ENCODE peak calls at places on chromosomes 12 and 14, in five cellular contexts. K is neural crest cell; Z is CD4-positive, alpha-beta T cell; I is heart right ventricle; V is mesothelial cell of epicardium. T is an unnamed sample.

GRCh38 chr12:128940974-128941373 is 87.7 kb downstream of the GLT1D1 start:
- DNase-seq in K (no peak), Z (no peak), I (no peak), V (no peak), T (no peak)

GRCh38 chr12:109635717-109636116 is 62.1 kb downstream of the MVK start:
- DNase-seq in K (no peak), Z (no peak), I (no peak), V (no peak), T (no peak)

GRCh38 chr14:63343878-63344277 is 25.1 kb upstream of the GPHB5 start:
- DNase-seq in K (no peak), Z (no peak), I (no peak), V (no peak), T (no peak)

GRCh38 chr12:117580718-117581062 is 219.3 kb upstream of the NOS1 start:
- DNase-seq in K (peak), Z (no peak), I (peak), V (no peak), T (no peak)

GRCh38 chr12:56221757-56222530 is at the start of gene RNF41:
- DNase-seq in K (peak), Z (peak), I (peak), V (peak), T (peak)

GRCh38 chr12:93502802-93503623 is 35.7 kb downstream of the MRPL42 start:
- DNase-seq in K (peak), Z (peak), I (peak), V (no peak), T (no peak)

GRCh38 chr12:52310622-52311281 is 10.4 kb downstream of the KRT83 start:
- DNase-seq in K (no peak), Z (no peak), I (no peak), V (no peak), T (no peak)

GRCh38 chr12:45648070-45648469 is 81.4 kb upstream of the ARID2 start:
- DNase-seq in K (no peak), Z (no peak), I (peak), V (no peak), T (no peak)

GRCh38 chr12:4506870-4507269 is 31.8 kb upstream of the RAD51AP1 start:
- DNase-seq in K (no peak), Z (no peak), I (no peak), V (no peak), T (no peak)

GRCh38 chr12:52253391-52254179 is 20.5 kb downstream of the KRT7 start:
- DNase-seq in K (no peak), Z (no peak), I (no peak), V (no peak), T (no peak)

GRCh38 chr12:3002636-3003035 is 43.4 kb downstream of the TEAD4 start:
- DNase-seq in K (no peak), Z (no peak), I (no peak), V (no peak), T (no peak)

GRCh38 chr12:115223322-115223721 is 539.3 kb upstream of the TBX3 start:
- DNase-seq in K (no peak), Z (no peak), I (peak), V (no peak), T (no peak)

GRCh38 chr12:57090924-57091632 is 2.2 kb downstream of the NAB2 start:
- DNase-seq in K (no peak), Z (no peak), I (no peak), V (no peak), T (no peak)

GRCh38 chr14:21227981-21228380 is 41.3 kb downstream of the HNRNPC start:
- DNase-seq in K (no peak), Z (no peak), I (no peak), V (no peak), T (no peak)

GRCh38 chr14:71006200-71006563 is 98.9 kb downstream of the PCNX1 start:
- DNase-seq in K (no peak), Z (no peak), I (no peak), V (no peak), T (no peak)

GRCh38 chr14:95386536-95386935 is 66.8 kb upstream of the CLMN start:
- DNase-seq in K (no peak), Z (no peak), I (no peak), V (no peak), T (no peak)

GRCh38 chr14:49879683-49880204 is 13.1 kb upstream of the ARF6 start:
- DNase-seq in K (no peak), Z (peak), I (peak), V (no peak), T (no peak)

GRCh38 chr12:510071-510825 is 50.5 kb downstream of the B4GALNT3 start:
- DNase-seq in K (peak), Z (no peak), I (no peak), V (no peak), T (no peak)

GRCh38 chr12:94149781-94150482 is 1.6 kb downstream of the PLXNC1 start:
- DNase-seq in K (no peak), Z (no peak), I (peak), V (no peak), T (no peak)

GRCh38 chr12:77720258-77720657 is 110.4 kb upstream of the NAV3 start:
- DNase-seq in K (no peak), Z (no peak), I (no peak), V (no peak), T (no peak)
- TF ChIP-seq CTCF in K (peak), Z (no peak), I (no peak), V (peak), T (no peak)

DNA sequence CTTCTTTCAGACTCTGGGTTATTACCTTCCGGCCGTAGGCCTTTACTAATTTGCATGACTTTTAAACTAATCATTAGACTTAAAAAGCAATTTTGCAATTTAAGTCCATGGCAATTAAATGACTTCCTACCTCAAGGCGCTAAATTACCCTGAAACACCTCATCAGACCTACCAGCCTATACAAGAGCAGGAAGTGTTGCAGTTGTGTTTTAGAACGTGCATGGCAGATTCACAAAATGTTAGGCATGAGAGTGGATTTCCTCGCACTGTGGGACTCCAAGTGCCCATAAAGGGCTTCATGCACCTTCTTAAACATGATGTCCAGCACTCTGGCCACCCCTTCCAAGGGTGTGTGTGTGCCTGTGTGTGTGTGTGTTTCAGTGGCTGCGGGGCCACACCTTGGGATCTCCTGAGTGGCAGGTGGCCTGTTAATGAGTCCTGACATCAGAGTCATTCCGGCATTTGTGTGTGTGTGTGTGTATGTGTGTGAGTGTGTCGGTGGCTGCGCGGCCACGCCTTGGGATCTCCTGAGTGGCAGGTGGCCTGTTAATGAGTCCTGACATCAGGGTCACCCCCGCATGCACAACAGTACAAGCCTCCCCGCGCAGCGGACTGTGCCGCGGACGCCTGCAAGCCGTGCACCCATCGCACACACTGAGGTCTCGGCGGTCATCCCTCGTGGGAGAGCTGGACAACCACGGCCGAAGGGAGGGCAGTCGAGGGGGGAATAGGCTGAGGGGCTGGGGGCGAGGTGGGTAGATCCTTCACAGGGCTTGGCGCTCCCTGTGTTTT is 900 bp downstream of the C2CD5 start:
- DNase-seq in K (no peak), Z (peak), I (peak), V (no peak), T (no peak)
- TF ChIP-seq CTCF in K (no peak), Z (no peak), I (no peak), V (no peak), T (no peak)

DNA sequence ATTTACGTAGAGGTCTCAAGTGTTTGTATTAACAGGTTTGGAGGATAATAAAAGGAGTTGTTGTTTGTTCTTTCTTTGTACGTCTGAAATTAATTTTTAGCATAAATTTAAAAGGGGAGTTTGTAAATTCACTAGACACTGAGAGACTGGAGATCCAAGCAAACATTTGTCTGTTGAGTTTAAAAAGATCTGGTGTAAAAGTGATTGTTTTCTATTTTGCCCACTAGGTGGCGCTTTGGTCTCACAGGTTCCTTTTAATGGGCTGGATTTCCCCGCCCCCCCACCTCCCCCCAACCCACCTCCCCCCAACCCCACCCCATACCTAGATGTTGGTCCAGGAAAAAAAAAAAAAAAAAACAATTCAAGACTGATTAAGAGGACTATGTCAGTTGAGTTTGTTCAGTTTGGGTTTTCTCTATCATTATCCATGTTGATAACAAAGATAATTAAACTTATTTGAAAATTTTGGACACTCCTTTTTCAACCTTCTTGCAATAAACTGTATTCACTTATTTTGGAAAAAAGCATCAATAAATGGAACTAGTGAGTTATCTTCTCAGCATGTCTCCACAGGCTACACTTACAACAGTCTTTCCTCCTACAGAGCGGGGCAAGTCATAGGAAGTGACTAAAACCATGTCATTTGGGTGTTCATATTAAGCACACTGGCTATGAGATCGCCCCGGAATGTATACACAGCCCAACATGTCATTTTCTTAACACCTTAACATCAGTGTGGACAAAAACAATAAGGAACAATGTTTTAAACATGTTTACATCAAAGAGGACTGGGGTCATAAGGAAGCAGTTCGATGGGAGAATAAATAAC is 841.1 kb downstream of the NRXN3 start:
- DNase-seq in K (no peak), Z (no peak), I (no peak), V (no peak), T (no peak)
- TF ChIP-seq CTCF in K (peak), Z (peak), I (peak), V (peak), T (peak)

GRCh38 chr12:31950088-31950487 is 9.1 kb upstream of the RESF1 start:
- DNase-seq in K (no peak), Z (no peak), I (no peak), V (no peak), T (no peak)
- TF ChIP-seq CTCF in K (no peak), Z (no peak), I (no peak), V (no peak), T (no peak)

GRCh38 chr14:48537600-48537999 is 862.2 kb upstream of the MDGA2 start:
- DNase-seq in K (no peak), Z (no peak), I (no peak), V (no peak), T (no peak)

GRCh38 chr14:48536318-48536717 is 860.9 kb upstream of the MDGA2 start:
- DNase-seq in K (no peak), Z (no peak), I (no peak), V (no peak), T (no peak)
- TF ChIP-seq CTCF in K (no peak), Z (no peak), I (no peak), V (no peak), T (no peak)

DNA sequence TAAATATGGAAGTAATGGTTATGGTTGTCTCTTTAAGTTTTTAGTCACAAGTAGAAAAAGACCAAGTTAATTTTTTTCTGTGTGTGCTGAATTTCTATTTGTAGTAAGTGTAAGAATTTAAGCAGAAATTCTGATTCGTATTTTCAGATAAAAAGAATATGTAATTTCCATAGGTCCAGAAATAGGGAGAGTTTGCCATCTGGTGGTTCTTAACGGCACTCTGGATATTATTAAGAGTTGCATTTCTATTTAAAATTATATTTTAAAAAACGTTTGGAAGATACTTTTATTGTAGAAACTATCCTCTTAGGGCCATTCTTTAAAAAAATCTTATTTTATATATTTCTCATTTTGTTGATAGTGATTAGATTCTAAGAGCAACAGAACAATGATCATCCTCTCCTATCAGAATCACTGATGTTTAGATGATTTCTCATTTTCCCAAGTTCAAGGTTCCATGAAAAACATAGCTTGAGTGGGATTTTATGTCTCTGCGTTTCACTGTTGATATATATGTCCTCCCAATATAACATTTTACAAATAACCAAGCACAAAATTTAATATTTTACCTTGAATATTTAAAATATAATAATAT is 88.3 kb downstream of the LRRK2 start:
- DNase-seq in K (no peak), Z (no peak), I (no peak), V (no peak), T (no peak)
- TF ChIP-seq CTCF in K (peak), Z (no peak), I (peak), V (peak), T (peak)

GRCh38 chr12:88579572-88579940 is 715 bp downstream of the KITLG start:
- DNase-seq in K (peak), Z (no peak), I (peak), V (no peak), T (no peak)

GRCh38 chr12:88575361-88575959 is 4.8 kb downstream of the KITLG start:
- DNase-seq in K (no peak), Z (no peak), I (no peak), V (no peak), T (no peak)

GRCh38 chr12:88578274-88578673 is 2.0 kb downstream of the KITLG start:
- DNase-seq in K (peak), Z (no peak), I (no peak), V (no peak), T (no peak)

GRCh38 chr12:88578821-88579518 is 1.3 kb downstream of the KITLG start:
- DNase-seq in K (peak), Z (no peak), I (no peak), V (no peak), T (no peak)

GRCh38 chr12:88577537-88577936 is 2.7 kb downstream of the KITLG start:
- DNase-seq in K (no peak), Z (no peak), I (no peak), V (no peak), T (no peak)
- TF ChIP-seq CTCF in K (peak), Z (no peak), I (peak), V (peak), T (no peak)

DNA sequence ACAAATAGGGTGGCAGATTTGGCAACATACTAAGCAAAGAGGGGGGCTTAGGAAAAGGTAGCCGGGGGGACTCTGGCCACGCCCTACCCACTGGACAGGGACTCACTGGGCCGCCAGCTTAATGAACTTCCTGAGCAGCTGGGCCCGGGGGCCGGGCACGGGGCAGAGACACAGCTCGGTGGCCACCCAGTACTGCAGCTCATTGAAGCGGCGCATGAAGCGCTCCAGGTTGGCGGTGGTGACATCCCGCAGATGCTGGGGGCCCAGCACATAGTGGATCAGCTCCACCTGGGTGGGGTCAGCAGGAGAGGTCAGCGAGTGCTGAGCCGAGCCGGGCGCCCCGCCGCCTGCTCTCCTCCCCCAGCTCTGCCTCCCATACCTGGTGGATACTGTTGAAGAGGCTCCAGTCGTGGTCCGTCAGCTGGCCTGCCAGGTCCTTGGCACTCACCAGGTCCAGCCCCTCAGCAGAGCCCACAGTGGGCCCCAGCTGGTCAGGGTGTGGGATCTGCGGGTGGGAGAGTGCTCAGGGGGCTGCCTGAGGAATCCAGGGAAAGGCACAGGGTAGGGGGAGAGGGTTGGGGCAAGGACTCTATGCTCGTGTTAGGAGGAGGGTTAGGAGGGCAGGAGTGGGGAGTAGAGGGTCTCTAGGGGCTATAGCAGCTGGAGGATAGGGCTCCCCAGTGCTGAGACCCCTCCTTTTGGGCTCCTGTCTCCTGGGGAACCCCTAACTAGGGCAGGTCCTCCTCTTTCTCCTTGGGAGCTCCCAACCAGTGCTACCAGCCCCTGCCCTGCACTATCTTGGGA is 15.4 kb upstream of the ENDOU start:
- DNase-seq in K (no peak), Z (no peak), I (no peak), V (no peak), T (no peak)
- TF ChIP-seq CTCF in K (no peak), Z (no peak), I (no peak), V (no peak), T (no peak)

GRCh38 chr14:67343601-67344230 is 15.9 kb downstream of the ATP6V1D start:
- DNase-seq in K (no peak), Z (no peak), I (no peak), V (no peak), T (no peak)

DNA sequence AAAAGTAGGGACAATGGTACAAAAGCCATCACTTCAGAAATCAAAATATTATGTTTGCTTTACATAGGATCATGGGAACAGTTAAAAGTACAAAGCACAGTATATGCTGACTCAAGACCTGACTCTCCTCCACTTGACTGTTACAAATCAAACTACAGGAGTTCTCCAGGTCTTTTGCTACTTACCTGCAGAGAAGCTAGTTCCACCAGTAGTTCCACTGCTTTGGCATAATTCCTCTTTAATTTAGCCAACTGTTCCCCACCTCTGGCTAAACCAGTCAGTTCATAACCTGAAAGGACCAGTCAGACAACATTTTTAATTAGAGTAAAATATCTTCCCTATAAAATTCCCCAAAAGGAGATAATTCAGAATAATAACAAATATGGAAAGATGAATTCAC is 14.0 kb downstream of the ATP6V1D start:
- DNase-seq in K (no peak), Z (no peak), I (no peak), V (no peak), T (no peak)
- TF ChIP-seq CTCF in K (no peak), Z (no peak), I (no peak), V (no peak), T (no peak)